ENCODE peak calls at places on chromosome X, in four cellular contexts. C is aorta, A is heart right ventricle, I is globus pallidus. D is an unnamed sample.

GRCh38 chrX:44503550-44503949 is 39.1 kb downstream of the FUNDC1 start:
- DNase-seq in I (no peak), C (no peak), A (no peak), D (no peak)

GRCh38 chrX:18931972-18932371 is 51.9 kb downstream of the PHKA2 start:
- DNase-seq in A (peak), I (peak), C (no peak), D (peak)

GRCh38 chrX:118577041-118577440 is 81.4 kb downstream of the DOCK11 start:
- DNase-seq in A (no peak), I (no peak), C (peak), D (peak)

GRCh38 chrX:119004920-119005524 is 30.6 kb downstream of the LONRF3 start:
- DNase-seq in I (peak), C (peak), A (peak), D (peak)

GRCh38 chrX:54494970-54495813 is 842 bp downstream of the FGD1 start:
- DNase-seq in C (peak), I (no peak), A (no peak), D (peak)

GRCh38 chrX:109774706-109775105 is 41.6 kb upstream of the ACSL4 start:
- DNase-seq in I (no peak), C (no peak), A (no peak), D (peak)

GRCh38 chrX:68693481-68694410 is 46.3 kb downstream of the STARD8 start:
- DNase-seq in A (peak), C (peak), I (peak), D (peak)

GRCh38 chrX:47518105-47518504 is 35.1 kb upstream of the ZNF41 start:
- DNase-seq in C (no peak), A (no peak), I (no peak), D (no peak)

GRCh38 chrX:40171513-40172168 is 73.9 kb upstream of the BCOR start:
- DNase-seq in C (peak), A (no peak), I (no peak), D (no peak)

GRCh38 chrX:39525758-39526157 is 572.0 kb downstream of the BCOR start:
- DNase-seq in A (no peak), I (no peak), C (no peak), D (no peak)

GRCh38 chrX:10971176-10971575 is 140.0 kb upstream of the HCCS start:
- DNase-seq in I (no peak), C (no peak), A (no peak), D (no peak)

GRCh38 chrX:154092371-154092770 is 5.1 kb downstream of the MECP2 start:
- DNase-seq in I (no peak), A (no peak), C (no peak), D (no peak)

GRCh38 chrX:80765226-80765625 is 44.5 kb downstream of the BRWD3 start:
- DNase-seq in A (no peak), I (no peak), C (no peak), D (no peak)

GRCh38 chrX:38726596-38726995 is 74.7 kb upstream of the MID1IP1 start:
- DNase-seq in A (peak), I (no peak), C (no peak), D (no peak)

GRCh38 chrX:9465380-9466114 is 689 bp downstream of the TBL1X start:
- DNase-seq in A (peak), C (peak), I (no peak), D (no peak)

GRCh38 chrX:77346859-77347258 is 100.3 kb upstream of the FGF16 start:
- DNase-seq in A (no peak), I (no peak), C (no peak), D (no peak)